ENCODE peak calls at places on chromosomes 12 and 14, in seven cellular contexts. R is upper lobe of right lung, V is cardiac muscle cell, C is PC-3, N is WERI-Rb-1, W is body of pancreas, S is left lung. H is an unnamed sample.

GRCh38 chr12:81284137-81284536 is 206.3 kb downstream of the ACSS3 start:
- DNase-seq in C (peak; percentile 8), N (no peak), S (no peak), V (no peak), W (no peak), R (no peak), H (no peak)

GRCh38 chr12:54352891-54353874 is 11.1 kb downstream of the GPR84 start:
- DNase-seq in V (no peak), W (peak; percentile 72), C (no peak), S (peak; percentile 40), N (peak; percentile 81), R (no peak), H (no peak)

GRCh38 chr12:41629606-41630005 is 441.5 kb downstream of the PDZRN4 start:
- DNase-seq in R (no peak), N (no peak), V (no peak), S (no peak), W (no peak), C (no peak), H (no peak)

GRCh38 chr14:65239143-65239672 is 136.9 kb upstream of the MAX start:
- DNase-seq in S (no peak), R (no peak), V (peak; percentile 44), W (peak; percentile 27), N (no peak), C (no peak), H (no peak)

GRCh38 chr12:132907216-132907615 is 19.8 kb upstream of the CHFR start:
- DNase-seq in R (no peak), S (no peak), W (no peak), N (peak; percentile 20), C (no peak), V (no peak), H (no peak)

GRCh38 chr12:82608706-82609105 is 78.0 kb upstream of the TMTC2 start:
- DNase-seq in C (peak; percentile 80), R (no peak), W (no peak), V (no peak), S (no peak), N (no peak), H (no peak)

GRCh38 chr14:81301813-81302212 is 81.1 kb upstream of the GTF2A1 start:
- DNase-seq in S (no peak), R (no peak), N (peak; percentile 43), W (no peak), C (no peak), V (no peak), H (no peak)

GRCh38 chr12:132257206-132257954 is 72.0 kb downstream of the GALNT9 start:
- DNase-seq in V (no peak), N (no peak), C (no peak), R (no peak), S (no peak), W (no peak), H (no peak)

GRCh38 chr14:75322746-75323145 is 44.1 kb downstream of the FOS start:
- DNase-seq in R (no peak), V (no peak), S (no peak), C (no peak), W (no peak), N (no peak), H (no peak)

GRCh38 chr12:12425616-12426015 is 68.7 kb downstream of the BORCS5 start:
- DNase-seq in V (no peak), S (no peak), R (no peak), C (no peak), W (no peak), N (no peak), H (no peak)

GRCh38 chr12:18559242-18559641 is 178.6 kb downstream of the PLCZ1 start:
- DNase-seq in W (no peak), R (no peak), N (no peak), S (no peak), C (no peak), V (no peak), H (no peak)

GRCh38 chr14:35366048-35366428 is 38.5 kb downstream of the NFKBIA start:
- DNase-seq in W (no peak), R (no peak), C (peak; percentile 39), S (peak; percentile 80), N (no peak), V (no peak), H (no peak)

GRCh38 chr14:35808076-35808657 is 928 bp downstream of the RALGAPA1 start:
- DNase-seq in N (peak; percentile 31), W (peak; percentile 23), R (no peak), C (peak; percentile 67), S (no peak), V (no peak), H (no peak)

GRCh38 chr14:63875311-63875710 is 22.5 kb downstream of the SYNE2 start:
- DNase-seq in C (peak; percentile 43), V (no peak), S (no peak), R (no peak), N (no peak), W (no peak), H (no peak)

GRCh38 chr14:42370056-42370455 is 763.4 kb downstream of the LRFN5 start:
- DNase-seq in N (no peak), V (no peak), R (no peak), W (no peak), S (no peak), C (no peak), H (no peak)

GRCh38 chr14:59249029-59249428 is 60.6 kb downstream of the DAAM1 start:
- DNase-seq in C (no peak), W (no peak), N (no peak), V (no peak), S (no peak), R (no peak), H (no peak)

GRCh38 chr14:33847066-33847465 is 103.8 kb downstream of the EGLN3 start:
- DNase-seq in V (no peak), S (no peak), C (no peak), R (no peak), N (no peak), W (no peak), H (no peak)

GRCh38 chr14:65703996-65704395 is 291.5 kb downstream of the FUT8 start:
- DNase-seq in R (no peak), N (no peak), W (no peak), C (no peak), V (no peak), S (no peak), H (no peak)

GRCh38 chr14:32537166-32537565 is 208.1 kb downstream of the AKAP6 start:
- DNase-seq in W (no peak), R (no peak), S (no peak), V (no peak), C (no peak), N (no peak), H (no peak)

GRCh38 chr14:89625988-89626806 is 209.2 kb upstream of the FOXN3 start:
- DNase-seq in V (no peak), R (no peak), C (no peak), W (no peak), S (no peak), N (no peak), H (no peak)

GRCh38 chr14:99544971-99545370 is 59.0 kb downstream of the CCDC85C start:
- DNase-seq in V (no peak), N (no peak), S (no peak), R (no peak), C (no peak), W (no peak), H (no peak)

GRCh38 chr12:12723681-12724420 is 6.7 kb downstream of the CDKN1B start:
- DNase-seq in W (peak; percentile 37), N (no peak), S (peak; percentile 49), V (peak; percentile 55), R (peak; percentile 76), C (peak; percentile 23), H (peak; percentile 71)

GRCh38 chr14:55129086-55129427 is at the start of gene LGALS3:
- DNase-seq in R (peak; percentile 94), W (peak; percentile 82), S (peak; percentile 82), V (peak; percentile 80), N (peak; percentile 26), C (peak; percentile 92), H (peak; percentile 72)
- H3K4me3 ChIP-seq in R (peak within 1 kb of the TSS; percentile 82), W (peak within 1 kb of the TSS; percentile 57), S (peak within 1 kb of the TSS; percentile 86), V (peak within 1 kb of the TSS; percentile 61), N (peak within 1 kb of the TSS; percentile 49), C (peak within 1 kb of the TSS; percentile 73), H (peak within 1 kb of the TSS; percentile 67)

GRCh38 chr14:52755607-52756316 is 25.8 kb downstream of the STYX start:
- DNase-seq in W (no peak), S (no peak), V (no peak), N (no peak), C (no peak), R (no peak), H (no peak)
- TF ChIP-seq CTCF in W (no peak), S (no peak), V (no peak), N (no peak), C (no peak), R (no peak), H (no peak)

GRCh38 chr14:101563654-101564443 is 2.6 kb downstream of the DIO3 start:
- DNase-seq in N (no peak), C (no peak), R (no peak), W (no peak), V (no peak), S (no peak), H (no peak)

GRCh38 chr14:101561145-101561896 is at the start of gene DIO3:
- DNase-seq in V (peak; percentile 93), R (no peak), W (peak; percentile 55), N (peak; percentile 18), C (peak; percentile 79), S (no peak), H (no peak)

GRCh38 chr14:101561897-101562490 is 699 bp downstream of the DIO3 start:
- DNase-seq in S (no peak), R (no peak), N (no peak), W (no peak), V (no peak), C (no peak), H (no peak)

GRCh38 chr14:101563352-101563653 is 2.0 kb downstream of the DIO3 start:
- DNase-seq in N (no peak), R (no peak), W (no peak), C (no peak), V (no peak), S (no peak), H (no peak)

GRCh38 chr14:101562659-101563351 is 1.5 kb downstream of the DIO3 start:
- DNase-seq in N (no peak), R (no peak), C (no peak), S (no peak), V (no peak), W (no peak), H (no peak)
- H3K27me3 ChIP-seq in N (peaks cover 91% of the 10 kb centered on the region), R (peaks cover 77% of the 10 kb centered on the region), C (peaks cover 46% of the 10 kb centered on the region), S (peaks cover 69% of the 10 kb centered on the region), V (peaks cover 99% of the 10 kb centered on the region), W (no peaks in the 10 kb centered on the region), H (no peaks in the 10 kb centered on the region)

DNA sequence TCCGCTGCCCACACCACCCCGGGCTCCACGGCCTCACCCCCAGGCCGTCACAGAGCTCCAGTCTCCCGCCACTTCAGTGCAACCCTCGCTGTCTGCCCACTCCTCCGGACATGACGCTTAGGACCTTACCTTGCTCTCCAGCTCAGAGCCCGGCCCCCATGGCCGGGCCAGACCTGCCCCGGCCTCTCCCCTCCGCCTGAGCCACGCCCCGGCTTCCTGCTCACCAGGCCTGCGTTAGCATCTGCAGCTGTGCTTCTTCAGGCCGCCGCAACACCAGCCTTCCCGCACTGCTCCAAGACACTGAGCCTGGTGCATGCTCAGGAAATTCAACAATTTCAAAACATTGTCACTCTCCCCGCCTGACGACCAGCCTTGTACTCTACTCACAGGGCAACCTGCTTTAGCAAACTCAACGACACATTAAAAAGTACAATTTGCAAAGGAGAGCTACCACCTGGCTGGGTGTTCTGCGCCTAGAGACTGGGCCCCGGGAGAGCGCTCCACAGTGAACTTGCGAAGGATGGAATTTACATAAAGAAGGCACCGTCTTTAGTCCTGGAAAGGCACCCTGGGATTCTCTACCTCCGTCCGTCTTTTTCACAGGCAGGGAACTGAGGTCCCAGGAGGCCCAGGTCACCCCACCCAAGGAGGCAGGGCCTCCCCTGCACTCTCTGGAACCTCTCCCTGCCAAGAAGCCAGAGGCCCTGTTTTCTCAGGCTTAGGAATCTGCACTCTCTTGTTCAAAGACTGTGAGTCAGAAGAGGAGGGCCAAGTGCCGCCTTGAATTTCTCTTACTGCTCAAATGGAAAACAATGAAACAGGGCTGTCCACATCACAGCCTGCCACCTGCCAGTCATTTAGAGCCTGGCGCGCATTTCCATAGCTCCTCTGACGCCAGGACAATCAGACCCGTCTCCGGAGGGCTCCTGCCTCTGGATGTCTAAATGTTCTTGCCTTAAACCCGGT is 51.3 kb downstream of the STX2 start:
- DNase-seq in V (peak; percentile 1), C (no peak), W (no peak), S (no peak), N (no peak), R (no peak), H (no peak)
- H3K4me3 ChIP-seq in V (no peak overlapping the region), C (no peak overlapping the region), W (no peak overlapping the region), S (no peak overlapping the region), N (no peak overlapping the region), R (no peak overlapping the region), H (no peak overlapping the region)

H was measured in GM06990.